ENCODE peak calls at places on chromosomes 11 and 22, in four cellular contexts. One of them, this sample, is unnamed.

GRCh38 chr11:129884581-129884980 is 10.8 kb downstream of the NFRKB start:
- DNase-seq in SK-N-SH: no peak
- DNase-seq in K562: no peak
- DNase-seq in HepG2: no peak
- DNase-seq in this sample: no peak

GRCh38 chr11:103055174-103055890 is 36.6 kb downstream of the DCUN1D5 start:
- DNase-seq in SK-N-SH: peak; percentile 12
- DNase-seq in K562: peak; percentile 10
- DNase-seq in HepG2: peak; percentile 32
- DNase-seq in this sample: peak; percentile 26

GRCh38 chr11:104912102-104912501 is 13.8 kb upstream of the CASP12 start:
- DNase-seq in SK-N-SH: no peak
- DNase-seq in K562: no peak
- DNase-seq in HepG2: no peak
- DNase-seq in this sample: no peak

GRCh38 chr11:48029686-48030279 is 49.4 kb downstream of the PTPRJ start:
- DNase-seq in SK-N-SH: peak; percentile 47
- DNase-seq in K562: no peak
- DNase-seq in HepG2: no peak
- DNase-seq in this sample: no peak

GRCh38 chr22:45866398-45867117 is 110.4 kb downstream of the WNT7B start:
- DNase-seq in SK-N-SH: peak; percentile 56
- DNase-seq in K562: no peak
- DNase-seq in HepG2: no peak
- DNase-seq in this sample: no peak

GRCh38 chr11:113856966-113857759 is 18.2 kb downstream of the USP28 start:
- DNase-seq in SK-N-SH: no peak
- DNase-seq in K562: no peak
- DNase-seq in HepG2: no peak
- DNase-seq in this sample: no peak

GRCh38 chr11:117700551-117700950 is 96.5 kb downstream of the DSCAML1 start:
- DNase-seq in SK-N-SH: no peak
- DNase-seq in K562: no peak
- DNase-seq in HepG2: no peak
- DNase-seq in this sample: no peak

GRCh38 chr11:107587306-107587979 is 3.5 kb upstream of the ELMOD1 start:
- DNase-seq in SK-N-SH: no peak
- DNase-seq in K562: no peak
- DNase-seq in HepG2: no peak
- DNase-seq in this sample: no peak

GRCh38 chr11:131201674-131202073 is 168.7 kb upstream of the NTM start:
- DNase-seq in SK-N-SH: no peak
- DNase-seq in K562: no peak
- DNase-seq in HepG2: no peak
- DNase-seq in this sample: no peak

GRCh38 chr22:44549701-44550100 is 51.7 kb upstream of the RTL6 start:
- DNase-seq in SK-N-SH: no peak
- DNase-seq in K562: no peak
- DNase-seq in HepG2: no peak
- DNase-seq in this sample: no peak

GRCh38 chr22:29012923-29013322 is 48.7 kb downstream of the C22orf31 start:
- DNase-seq in SK-N-SH: no peak
- DNase-seq in K562: no peak
- DNase-seq in HepG2: no peak
- DNase-seq in this sample: no peak

GRCh38 chr22:38081941-38082828 is 1.8 kb downstream of the SLC16A8 start:
- DNase-seq in SK-N-SH: no peak
- DNase-seq in K562: no peak
- DNase-seq in HepG2: no peak
- DNase-seq in this sample: no peak

GRCh38 chr11:104891135-104891534 is 7.1 kb downstream of the CASP12 start:
- DNase-seq in SK-N-SH: no peak
- DNase-seq in K562: no peak
- DNase-seq in HepG2: no peak
- DNase-seq in this sample: no peak

GRCh38 chr11:93085097-93085496 is 112.7 kb downstream of the SLC36A4 start:
- DNase-seq in SK-N-SH: no peak
- DNase-seq in K562: no peak
- DNase-seq in HepG2: no peak
- DNase-seq in this sample: no peak

GRCh38 chr22:45923212-45923611 is 53.8 kb downstream of the WNT7B start:
- DNase-seq in SK-N-SH: no peak
- DNase-seq in K562: no peak
- DNase-seq in HepG2: no peak
- DNase-seq in this sample: no peak

GRCh38 chr11:77299528-77299993 is 1.9 kb downstream of the GDPD4 start:
- DNase-seq in SK-N-SH: no peak
- DNase-seq in K562: peak; percentile 50
- DNase-seq in HepG2: peak; percentile 84
- DNase-seq in this sample: peak; percentile 46

GRCh38 chr22:29083576-29084566 is 11.0 kb downstream of the KREMEN1 start:
- DNase-seq in SK-N-SH: no peak
- DNase-seq in K562: no peak
- DNase-seq in HepG2: no peak
- DNase-seq in this sample: no peak

GRCh38 chr22:20268350-20269012 is 363 bp upstream of the RTN4R start:
- DNase-seq in SK-N-SH: peak; percentile 90
- DNase-seq in K562: peak; percentile 93
- DNase-seq in HepG2: peak; percentile 8
- DNase-seq in this sample: peak; percentile 8
- TF ChIP-seq ELF1 in SK-N-SH: no peak
- TF ChIP-seq ELF1 in K562: no peak
- TF ChIP-seq ELF1 in HepG2: no peak
- TF ChIP-seq ELF1 in this sample: no peak

DNA sequence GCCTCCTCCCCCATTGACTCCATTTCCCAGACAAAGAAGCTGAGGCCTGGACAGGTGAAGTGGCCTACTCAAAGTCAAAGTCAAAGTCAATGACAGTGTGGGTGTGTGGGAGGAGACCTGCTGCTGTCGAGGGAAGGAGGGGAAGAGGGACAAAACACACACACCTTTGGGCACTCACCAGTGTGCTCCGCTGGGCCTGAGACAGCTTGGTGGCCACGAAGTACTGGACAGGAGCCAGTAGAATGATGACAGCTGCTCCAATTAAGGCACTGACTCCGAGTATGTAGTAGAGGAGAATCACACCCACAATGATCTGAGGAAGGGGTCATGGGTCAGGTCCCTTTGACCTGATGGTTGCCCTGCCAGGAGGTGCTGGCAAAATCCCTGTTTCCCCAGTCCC is 33.6 kb downstream of the ABCC8 start:
- DNase-seq in SK-N-SH: no peak
- DNase-seq in K562: no peak
- DNase-seq in HepG2: no peak
- DNase-seq in this sample: no peak
- TF ChIP-seq ELF1 in SK-N-SH: no peak
- TF ChIP-seq ELF1 in K562: no peak
- TF ChIP-seq ELF1 in HepG2: no peak
- TF ChIP-seq ELF1 in this sample: no peak

GRCh38 chr11:67316882-67317364 is 13.6 kb downstream of the SSH3 start:
- DNase-seq in SK-N-SH: no peak
- DNase-seq in K562: no peak
- DNase-seq in HepG2: no peak
- DNase-seq in this sample: peak; percentile 45
- TF ChIP-seq ELF1 in SK-N-SH: no peak
- TF ChIP-seq ELF1 in K562: no peak
- TF ChIP-seq ELF1 in HepG2: no peak
- TF ChIP-seq ELF1 in this sample: no peak

GRCh38 chr11:6655790-6656580 is at the start of gene DCHS1:
- DNase-seq in SK-N-SH: peak; percentile 96
- DNase-seq in K562: no peak
- DNase-seq in HepG2: no peak
- DNase-seq in this sample: no peak

GRCh38 chr11:6653656-6654055 is 2.0 kb downstream of the DCHS1 start:
- DNase-seq in SK-N-SH: no peak
- DNase-seq in K562: no peak
- DNase-seq in HepG2: no peak
- DNase-seq in this sample: no peak

GRCh38 chr11:6655020-6655789 is 404 bp downstream of the DCHS1 start:
- DNase-seq in SK-N-SH: peak; percentile 78
- DNase-seq in K562: no peak
- DNase-seq in HepG2: no peak
- DNase-seq in this sample: no peak

GRCh38 chr11:6653055-6653454 is 2.6 kb downstream of the DCHS1 start:
- DNase-seq in SK-N-SH: no peak
- DNase-seq in K562: no peak
- DNase-seq in HepG2: no peak
- DNase-seq in this sample: no peak

DNA sequence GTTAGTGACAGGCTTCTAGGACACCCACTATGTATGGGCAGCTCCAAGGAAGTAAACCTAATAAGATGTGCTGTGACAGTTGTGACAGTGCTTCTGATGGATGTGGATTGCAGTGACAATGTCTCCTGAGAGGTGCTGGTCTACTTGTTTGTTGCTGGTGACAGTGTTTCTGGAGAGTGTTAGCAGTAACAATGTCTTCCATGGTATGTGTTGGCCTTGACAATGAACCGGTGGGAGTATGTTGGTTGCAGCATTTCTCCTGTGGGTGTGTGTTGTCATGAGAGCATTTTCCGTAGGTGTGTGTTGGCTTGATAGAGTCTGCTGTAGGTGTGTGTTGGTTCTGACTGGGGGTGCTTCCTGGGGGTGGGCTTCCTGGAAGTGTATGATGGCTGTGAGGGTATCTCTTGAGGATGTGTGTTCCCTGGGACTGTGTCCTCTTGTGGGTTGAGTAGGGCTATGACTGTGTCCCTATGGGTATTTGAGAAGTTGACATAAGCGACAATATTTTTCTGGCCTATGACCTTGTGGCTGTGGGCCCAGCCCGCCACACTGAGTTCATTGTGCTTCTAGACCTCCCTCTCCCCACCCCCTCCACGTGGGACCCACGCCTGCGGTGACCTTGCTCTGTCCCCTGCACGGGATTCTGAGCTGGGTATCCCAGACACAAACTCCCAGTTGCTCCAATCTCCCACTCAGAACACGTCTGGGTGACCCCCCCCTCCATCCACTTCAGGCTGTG is 1.2 kb downstream of the DCHS1 start:
- DNase-seq in SK-N-SH: peak; percentile 52
- DNase-seq in K562: no peak
- DNase-seq in HepG2: peak; percentile 57
- DNase-seq in this sample: no peak
- TF ChIP-seq ELF1 in SK-N-SH: no peak
- TF ChIP-seq ELF1 in K562: no peak
- TF ChIP-seq ELF1 in HepG2: no peak
- TF ChIP-seq ELF1 in this sample: no peak

GRCh38 chr11:65869643-65870306 is 2.8 kb downstream of the EFEMP2 start:
- DNase-seq in SK-N-SH: no peak
- DNase-seq in K562: no peak
- DNase-seq in HepG2: no peak
- DNase-seq in this sample: no peak

GRCh38 chr11:65868907-65869306 is 3.7 kb downstream of the EFEMP2 start:
- DNase-seq in SK-N-SH: no peak
- DNase-seq in K562: no peak
- DNase-seq in HepG2: no peak
- DNase-seq in this sample: no peak

GRCh38 chr11:65867284-65868071 is 5.1 kb downstream of the EFEMP2 start:
- DNase-seq in SK-N-SH: peak; percentile 73
- DNase-seq in K562: peak; percentile 68
- DNase-seq in HepG2: no peak
- DNase-seq in this sample: no peak

GRCh38 chr11:65866524-65867283 is 5.9 kb downstream of the EFEMP2 start:
- DNase-seq in SK-N-SH: no peak
- DNase-seq in K562: no peak
- DNase-seq in HepG2: no peak
- DNase-seq in this sample: no peak

DNA sequence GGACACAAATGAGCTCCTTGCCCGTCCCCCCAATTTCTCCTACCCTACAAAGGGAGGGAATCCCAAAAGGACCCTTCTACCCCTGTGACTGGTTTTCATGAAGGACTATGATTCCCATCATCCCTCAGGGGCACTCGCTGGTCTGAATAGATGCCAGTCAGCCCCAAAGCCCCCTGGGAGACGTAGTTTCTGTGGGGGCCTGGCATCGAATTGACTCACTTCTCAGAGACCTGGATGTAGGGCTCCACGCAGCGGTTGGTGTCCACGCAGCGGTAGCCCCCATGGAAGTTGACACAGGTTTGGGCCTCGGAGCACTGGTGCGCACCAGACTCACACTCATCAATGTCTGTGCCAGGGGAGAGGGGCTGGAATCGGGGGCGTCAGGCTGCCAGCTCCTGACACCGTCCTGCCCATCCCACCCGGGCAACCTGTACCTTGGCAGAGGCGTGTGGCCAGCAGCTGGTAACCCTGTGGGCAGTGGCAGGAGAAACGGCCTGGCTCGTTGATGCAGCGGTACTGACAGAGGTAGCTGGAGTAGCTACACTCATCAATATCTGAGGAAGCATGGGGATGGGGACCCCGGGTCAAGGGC is 4.4 kb downstream of the EFEMP2 start:
- DNase-seq in SK-N-SH: peak; percentile 73
- DNase-seq in K562: no peak
- DNase-seq in HepG2: no peak
- DNase-seq in this sample: no peak
- TF ChIP-seq ELF1 in SK-N-SH: no peak
- TF ChIP-seq ELF1 in K562: no peak
- TF ChIP-seq ELF1 in HepG2: no peak
- TF ChIP-seq ELF1 in this sample: no peak

GRCh38 chr11:27807594-27807993 is 107.3 kb upstream of the BDNF start:
- DNase-seq in SK-N-SH: no peak
- DNase-seq in K562: no peak
- DNase-seq in HepG2: no peak
- DNase-seq in this sample: no peak
- TF ChIP-seq ELF1 in SK-N-SH: no peak
- TF ChIP-seq ELF1 in K562: no peak
- TF ChIP-seq ELF1 in HepG2: no peak
- TF ChIP-seq ELF1 in this sample: no peak

GRCh38 chr11:61771195-61771894 is 18.9 kb downstream of the MYRF start:
- DNase-seq in SK-N-SH: no peak
- DNase-seq in K562: no peak
- DNase-seq in HepG2: no peak
- DNase-seq in this sample: no peak

GRCh38 chr11:61773356-61773755 is 19.0 kb downstream of the TMEM258 start:
- DNase-seq in SK-N-SH: peak; percentile 96
- DNase-seq in K562: no peak
- DNase-seq in HepG2: no peak
- DNase-seq in this sample: no peak

GRCh38 chr11:61773826-61774225 is 18.6 kb downstream of the TMEM258 start:
- DNase-seq in SK-N-SH: no peak
- DNase-seq in K562: no peak
- DNase-seq in HepG2: no peak
- DNase-seq in this sample: no peak

GRCh38 chr11:61769946-61770683 is 17.7 kb downstream of the MYRF start:
- DNase-seq in SK-N-SH: no peak
- DNase-seq in K562: no peak
- DNase-seq in HepG2: no peak
- DNase-seq in this sample: no peak

DNA sequence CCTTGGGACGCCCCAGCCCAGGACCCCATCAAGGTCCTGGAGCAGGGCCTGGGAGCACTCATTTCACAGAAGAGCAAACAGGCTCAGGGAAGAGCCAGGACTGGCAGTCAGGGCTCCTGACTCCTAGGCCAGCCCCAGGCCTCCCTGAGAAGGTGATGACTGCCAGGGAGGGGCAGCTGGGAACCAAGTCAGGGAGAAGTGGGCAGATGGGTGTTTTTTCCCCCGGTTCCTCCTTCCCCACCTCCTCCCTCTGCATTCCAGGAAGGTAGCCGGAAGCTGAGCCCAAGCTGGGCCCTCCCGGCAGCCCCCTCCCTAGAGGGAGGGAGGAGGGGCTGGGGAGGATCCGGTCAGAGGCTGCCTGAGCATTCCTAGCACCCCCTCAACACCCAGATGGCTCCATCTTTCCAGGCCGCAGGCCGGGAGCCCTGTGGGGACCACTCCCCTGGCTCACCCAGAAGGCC is 19.6 kb downstream of the MYRF start:
- DNase-seq in SK-N-SH: peak; percentile 72
- DNase-seq in K562: no peak
- DNase-seq in HepG2: no peak
- DNase-seq in this sample: no peak
- TF ChIP-seq ELF1 in SK-N-SH: no peak
- TF ChIP-seq ELF1 in K562: no peak
- TF ChIP-seq ELF1 in HepG2: no peak
- TF ChIP-seq ELF1 in this sample: no peak

This sample was measured in HCT116.